ENCODE peak calls at places on chromosomes 4 and X, in five cellular contexts. N, E, Y, J and W are unnamed samples.

GRCh38 chr4:1731180-1731579 is 9.9 kb downstream of the TACC3 start:
- DNase-seq in N (no peak), E (no peak), Y (peak), J (no peak), W (no peak)

GRCh38 chrX:21438792-21439191 is 64.6 kb downstream of the CNKSR2 start:
- DNase-seq in N (no peak), E (no peak), Y (no peak), J (peak), W (no peak)

GRCh38 chr4:142264961-142265360 is 581.1 kb downstream of the INPP4B start:
- DNase-seq in N (peak), E (no peak), Y (no peak), J (no peak), W (no peak)

GRCh38 chr4:127352220-127352619 is 280.5 kb upstream of the INTU start:
- DNase-seq in N (no peak), E (no peak), Y (no peak), J (no peak), W (no peak)

GRCh38 chrX:140766024-140766611 is 56.6 kb downstream of the LINC00632 start:
- DNase-seq in N (peak), E (peak), Y (peak), J (no peak), W (no peak)

GRCh38 chr4:148443550-148444295 is 1.5 kb upstream of the NR3C2 start:
- DNase-seq in N (no peak), E (peak), Y (peak), J (no peak), W (peak)

GRCh38 chr4:2266181-2266580 is 4.3 kb upstream of the MXD4 start:
- DNase-seq in N (peak), E (peak), Y (peak), J (no peak), W (no peak)

GRCh38 chr4:79842162-79842561 is 230.9 kb downstream of the ANTXR2 start:
- DNase-seq in N (no peak), E (no peak), Y (no peak), J (no peak), W (no peak)

GRCh38 chr4:182555997-182556418 is 312.8 kb downstream of the TENM3 start:
- DNase-seq in N (peak), E (no peak), Y (no peak), J (no peak), W (no peak)

GRCh38 chr4:78652282-78652876 is 100.8 kb downstream of the ANXA3 start:
- DNase-seq in N (peak), E (peak), Y (no peak), J (no peak), W (no peak)

GRCh38 chr4:124903995-124904722 is 191.6 kb upstream of the ANKRD50 start:
- DNase-seq in N (peak), E (peak), Y (peak), J (no peak), W (no peak)

GRCh38 chrX:137547291-137547690 is 18.6 kb upstream of the ZIC3 start:
- DNase-seq in N (no peak), E (no peak), Y (no peak), J (no peak), W (no peak)